ENCODE peak calls at places on chromosome 20, in eight cellular contexts. G, M, B, I, L, K, N and F are unnamed samples.

GRCh38 chr20:62896526-62896925 is 29.8 kb downstream of the DIDO1 start:
- DNase-seq in G (no peak), M (peak; percentile 7), B (no peak), I (no peak), L (no peak), K (no peak), N (no peak), F (no peak)

GRCh38 chr20:13261460-13262301 is 40.6 kb downstream of the ISM1 start:
- DNase-seq in G (peak; percentile 56), M (peak; percentile 44), B (peak; percentile 46), I (peak; percentile 21), L (no peak), K (peak; percentile 34), N (no peak), F (peak; percentile 47)

GRCh38 chr20:15759546-15760216 is 813.6 kb downstream of the KIF16B start:
- DNase-seq in G (no peak), M (no peak), B (no peak), I (no peak), L (no peak), K (no peak), N (no peak), F (no peak)

GRCh38 chr20:25543068-25543467 is 42.3 kb downstream of the NINL start:
- DNase-seq in G (no peak), M (no peak), B (no peak), I (peak; percentile 66), L (no peak), K (no peak), N (no peak), F (peak; percentile 62)

GRCh38 chr20:51366155-51366886 is 176.2 kb downstream of the NFATC2 start:
- DNase-seq in G (no peak), M (peak; percentile 69), B (peak; percentile 68), I (peak; percentile 100), L (peak; percentile 92), K (no peak), N (peak; percentile 90), F (peak; percentile 96)

GRCh38 chr20:2210646-2211556 is 84.9 kb upstream of the TGM3 start:
- DNase-seq in G (no peak), M (peak; percentile 29), B (no peak), I (peak; percentile 75), L (peak; percentile 60), K (no peak), N (no peak), F (no peak)

GRCh38 chr20:31819083-31819784 is at the start of gene MYLK2:
- DNase-seq in G (no peak), M (peak; percentile 54), B (peak; percentile 58), I (no peak), L (peak; percentile 66), K (no peak), N (no peak), F (peak; percentile 95)

GRCh38 chr20:51062065-51062464 is 39.2 kb upstream of the KCNG1 start:
- DNase-seq in G (no peak), M (no peak), B (no peak), I (peak; percentile 3), L (no peak), K (no peak), N (no peak), F (no peak)

GRCh38 chr20:53643031-53643832 is 49.6 kb upstream of the ZNF217 start:
- DNase-seq in G (peak; percentile 42), M (no peak), B (no peak), I (peak; percentile 80), L (peak; percentile 30), K (no peak), N (peak; percentile 98), F (no peak)

GRCh38 chr20:49247792-49248191 is 28.6 kb downstream of the DDX27 start:
- DNase-seq in G (no peak), M (no peak), B (no peak), I (no peak), L (no peak), K (no peak), N (no peak), F (no peak)

GRCh38 chr20:59820204-59821041 is 113.0 kb downstream of the SYCP2 start:
- DNase-seq in G (no peak), M (peak; percentile 71), B (peak; percentile 60), I (no peak), L (peak; percentile 62), K (no peak), N (peak; percentile 69), F (peak; percentile 36)

GRCh38 chr20:2088904-2089303 is 12.7 kb upstream of the STK35 start:
- DNase-seq in G (no peak), M (no peak), B (no peak), I (no peak), L (no peak), K (no peak), N (no peak), F (no peak)

DNA sequence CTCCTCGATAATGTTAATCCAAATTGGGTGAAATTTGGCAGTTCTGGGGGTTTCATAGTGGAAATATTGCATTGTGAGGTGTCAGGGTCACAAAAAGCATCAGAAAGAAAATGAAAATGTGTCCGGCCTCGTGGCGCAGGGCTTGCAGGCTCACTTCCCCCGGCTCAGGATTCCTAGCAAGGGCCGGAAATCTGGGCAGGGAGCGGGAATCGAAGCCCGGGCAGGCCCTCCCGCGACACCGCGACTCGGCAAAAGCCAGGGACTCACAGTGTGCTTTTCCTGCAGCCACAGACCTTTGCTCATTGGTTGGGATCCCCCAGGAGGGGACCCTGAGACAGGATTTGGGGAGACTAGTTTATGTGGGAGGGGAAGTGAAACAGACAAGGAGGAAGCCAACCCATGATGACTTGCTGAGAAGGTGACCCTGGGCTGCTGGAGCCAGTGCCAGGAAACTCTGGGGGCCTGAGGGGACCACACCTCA is 847 bp upstream of the CD93 start:
- DNase-seq in G (no peak), M (peak; percentile 63), B (peak; percentile 64), I (no peak), L (peak; percentile 72), K (no peak), N (no peak), F (no peak)
- H3K4me1 ChIP-seq in G (no peaks in the 10 kb centered on the region), M (peaks cover 46% of the 10 kb centered on the region), B (peaks cover 4% of the 10 kb centered on the region), I (no peaks in the 10 kb centered on the region), L (peaks cover 34% of the 10 kb centered on the region), K (peaks cover 2% of the 10 kb centered on the region), N (peaks cover 4% of the 10 kb centered on the region), F (peaks cover 9% of the 10 kb centered on the region)

DNA sequence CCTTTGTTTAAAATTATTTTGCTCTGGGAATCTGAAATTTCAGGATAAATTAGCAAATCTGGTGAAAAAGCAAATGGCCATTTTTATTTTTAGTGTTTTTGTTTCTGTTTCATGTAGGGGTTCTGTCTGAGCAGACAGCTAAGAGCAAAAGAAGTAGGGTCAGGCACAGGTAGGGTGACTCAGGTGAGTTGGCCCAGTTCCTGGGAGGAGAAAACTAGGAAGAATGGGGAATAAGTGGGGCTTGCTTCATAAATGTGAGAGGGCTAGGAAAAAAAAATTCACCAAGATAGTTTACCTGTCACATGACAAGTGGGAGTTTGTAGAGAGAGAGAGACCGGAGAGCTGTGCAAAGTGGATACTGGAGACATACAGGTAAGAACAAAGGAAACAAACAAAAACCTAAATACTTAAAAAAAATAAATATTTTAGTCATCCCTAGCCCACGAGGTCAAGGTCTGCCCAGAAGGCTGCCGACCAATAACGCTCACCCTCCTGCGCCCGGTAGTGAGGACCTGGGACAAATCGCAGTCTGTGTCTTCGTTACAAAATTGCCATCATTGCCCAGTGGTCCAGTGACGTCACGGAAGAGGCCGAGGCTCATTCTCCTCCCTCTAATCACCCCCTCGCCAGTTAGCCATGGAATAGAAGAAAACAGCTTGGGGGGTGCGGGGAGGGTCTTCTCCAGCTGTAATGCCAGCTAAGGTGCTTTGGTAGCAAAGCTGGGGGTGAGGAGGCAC is 2.3 kb downstream of the THBD start:
- DNase-seq in G (no peak), M (no peak), B (no peak), I (no peak), L (no peak), K (no peak), N (peak; percentile 62), F (no peak)
- H3K4me3 ChIP-seq in G (no peak overlapping the region), M (peak overlapping the region; percentile 80), B (peak overlapping the region; percentile 75), I (no peak overlapping the region), L (peak overlapping the region; percentile 79), K (peak overlapping the region; percentile 23), N (peak overlapping the region; percentile 75), F (no peak overlapping the region)

GRCh38 chr20:47586648-47587306 is 85.1 kb downstream of the NCOA3 start:
- DNase-seq in G (no peak), M (no peak), B (no peak), I (peak; percentile 57), L (no peak), K (no peak), N (no peak), F (no peak)

GRCh38 chr20:47588158-47588557 is 86.5 kb downstream of the NCOA3 start:
- DNase-seq in G (no peak), M (no peak), B (no peak), I (no peak), L (no peak), K (no peak), N (no peak), F (no peak)

GRCh38 chr20:47583551-47583950 is 81.9 kb downstream of the NCOA3 start:
- DNase-seq in G (no peak), M (no peak), B (no peak), I (no peak), L (no peak), K (no peak), N (no peak), F (no peak)

GRCh38 chr20:47585087-47585747 is 83.5 kb downstream of the NCOA3 start:
- DNase-seq in G (no peak), M (no peak), B (no peak), I (no peak), L (no peak), K (no peak), N (no peak), F (no peak)
- H3K27ac ChIP-seq in G (no peak overlapping the region), M (peak overlapping the region; percentile 63), B (no peak overlapping the region), I (no peak overlapping the region), L (peak overlapping the region; percentile 31), K (no peak overlapping the region), N (peak overlapping the region; percentile 5), F (no peak overlapping the region)

GRCh38 chr20:34235875-34236274 is 5.3 kb upstream of the ASIP start:
- DNase-seq in G (no peak), M (no peak), B (no peak), I (no peak), L (no peak), K (no peak), N (no peak), F (no peak)

GRCh38 chr20:34231634-34232033 is 9.6 kb upstream of the ASIP start:
- DNase-seq in G (no peak), M (no peak), B (no peak), I (no peak), L (no peak), K (no peak), N (no peak), F (no peak)

GRCh38 chr20:34237942-34238341 is 3.3 kb upstream of the ASIP start:
- DNase-seq in G (no peak), M (no peak), B (no peak), I (no peak), L (no peak), K (no peak), N (no peak), F (no peak)

GRCh38 chr20:34233687-34234086 is 7.5 kb upstream of the ASIP start:
- DNase-seq in G (no peak), M (no peak), B (no peak), I (no peak), L (no peak), K (no peak), N (no peak), F (no peak)

DNA sequence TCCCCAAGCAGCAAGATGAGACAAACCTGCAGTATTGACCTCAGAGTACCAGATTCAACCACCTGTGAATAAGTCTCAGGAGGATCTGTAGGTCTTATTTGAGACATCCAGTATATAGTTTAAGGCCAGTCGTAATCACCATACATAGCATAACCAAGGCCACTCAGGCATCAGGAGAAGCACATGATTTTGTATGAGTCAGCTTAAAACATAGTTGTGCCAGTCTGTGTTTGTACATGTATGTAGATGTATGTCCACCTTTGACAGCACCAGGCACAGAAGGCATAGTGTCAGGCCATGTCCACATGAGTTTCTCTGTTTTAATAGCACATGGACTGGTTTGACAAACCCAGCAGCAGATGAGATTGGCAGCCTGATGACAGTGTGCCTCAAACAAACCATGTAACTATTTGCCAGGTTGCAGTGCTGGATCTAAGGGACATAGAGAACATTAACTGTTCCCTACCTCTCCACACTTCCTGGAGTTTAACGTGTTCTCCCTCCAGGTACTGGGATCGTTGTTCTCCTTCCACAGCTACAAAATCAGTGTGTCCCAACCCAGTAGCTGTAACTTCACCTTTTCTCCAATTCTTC is 8.6 kb upstream of the ASIP start:
- DNase-seq in G (no peak), M (no peak), B (no peak), I (no peak), L (no peak), K (no peak), N (no peak), F (no peak)
- H3K4me1 ChIP-seq in G (no peaks in the 10 kb centered on the region), M (no peaks in the 10 kb centered on the region), B (no peaks in the 10 kb centered on the region), I (no peaks in the 10 kb centered on the region), L (no peaks in the 10 kb centered on the region), K (no peaks in the 10 kb centered on the region), N (no peaks in the 10 kb centered on the region), F (no peaks in the 10 kb centered on the region)